ENCODE peak calls at places on chromosome 9, in four cellular contexts. E is H1, F is neuronal stem cell, P is mesenchymal stem cell. I is an unnamed sample.

GRCh38 chr9:105401651-105402050 is 46.2 kb upstream of the FSD1L start:
- DNase-seq in F (no peak), E (no peak), P (peak), I (no peak)

GRCh38 chr9:92393686-92394085 is 10.7 kb downstream of the OGN start:
- DNase-seq in P (no peak), E (no peak), F (no peak), I (no peak)

GRCh38 chr9:117091529-117091928 is 323.3 kb downstream of the ASTN2 start:
- DNase-seq in P (no peak), F (no peak), E (peak), I (no peak)

GRCh38 chr9:29394855-29395254 is 1821.6 kb upstream of the C9orf72 start:
- DNase-seq in F (no peak), P (no peak), E (no peak), I (no peak)

GRCh38 chr9:110008663-110009062 is 199.3 kb downstream of the C9orf152 start:
- DNase-seq in P (no peak), F (no peak), E (no peak), I (peak)

GRCh38 chr9:89757776-89758528 is 153.1 kb downstream of the GADD45G start:
- DNase-seq in F (no peak), P (no peak), E (no peak), I (no peak)

GRCh38 chr9:23123048-23123632 is 676.5 kb downstream of the DMRTA1 start:
- DNase-seq in E (peak), P (peak), F (peak), I (peak)

GRCh38 chr9:107243757-107244156 is 39.3 kb upstream of the RAD23B start:
- DNase-seq in F (no peak), E (no peak), P (peak), I (peak)

GRCh38 chr9:108671156-108671555 is 184.6 kb downstream of the ACTL7B start:
- DNase-seq in F (peak), P (peak), E (no peak), I (peak)

GRCh38 chr9:133782157-133783130 is 44.3 kb upstream of the SARDH start:
- DNase-seq in P (peak), F (peak), E (no peak), I (peak)

GRCh38 chr9:115593587-115594091 is 475.7 kb upstream of the TNC start:
- DNase-seq in P (peak), F (peak), E (no peak), I (peak)

GRCh38 chr9:109812818-109813281 is 32.9 kb downstream of the PALM2AKAP2 start:
- DNase-seq in F (no peak), P (peak), E (no peak), I (no peak)

GRCh38 chr9:4020038-4020746 is 279.7 kb downstream of the GLIS3 start:
- DNase-seq in F (no peak), P (peak), E (no peak), I (peak)

GRCh38 chr9:38038307-38039089 is 30.5 kb downstream of the SHB start:
- DNase-seq in P (peak), E (no peak), F (no peak), I (no peak)

GRCh38 chr9:131382850-131383729 is 10.8 kb upstream of the PRRC2B start:
- DNase-seq in E (no peak), P (peak), F (peak), I (peak)

GRCh38 chr9:87601175-87601574 is 103.5 kb downstream of the DAPK1 start:
- DNase-seq in E (peak), F (no peak), P (no peak), I (peak)

DNA sequence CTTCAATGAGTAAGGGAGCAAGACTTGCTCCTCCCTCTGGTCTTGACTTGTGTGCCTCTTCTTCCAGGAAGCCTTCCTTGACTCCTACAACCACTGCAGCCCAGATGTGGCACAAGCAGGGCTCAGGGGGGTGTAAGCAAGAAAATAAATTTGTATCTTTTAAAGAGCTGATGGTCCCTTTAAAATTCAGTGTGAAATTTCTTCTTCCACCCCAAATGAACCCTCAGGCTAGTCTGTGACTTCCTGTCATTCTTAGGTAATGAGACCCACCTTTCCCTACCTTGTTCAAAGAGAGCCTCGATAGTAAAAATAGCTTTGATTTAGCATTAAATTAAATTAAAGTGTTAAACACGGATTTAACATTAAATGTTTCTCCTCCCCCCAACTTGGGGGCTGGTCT is 64.4 kb downstream of the OLFM1 start:
- DNase-seq in P (no peak), E (no peak), F (no peak), I (no peak)
- H2BK12ac ChIP-seq in P (no peak), E (no peak), F (no peak), I (no peak)

GRCh38 chr9:124869466-124869985 is 7.6 kb downstream of the ARPC5L start:
- DNase-seq in P (peak), F (no peak), E (no peak), I (no peak)

GRCh38 chr9:124869986-124870560 is 8.1 kb downstream of the ARPC5L start:
- DNase-seq in F (no peak), E (no peak), P (peak), I (peak)

GRCh38 chr9:124871156-124871561 is 9.2 kb downstream of the ARPC5L start:
- DNase-seq in P (no peak), E (no peak), F (no peak), I (peak)

GRCh38 chr9:124868511-124869465 is 6.9 kb downstream of the ARPC5L start:
- DNase-seq in E (no peak), F (peak), P (peak), I (peak)

DNA sequence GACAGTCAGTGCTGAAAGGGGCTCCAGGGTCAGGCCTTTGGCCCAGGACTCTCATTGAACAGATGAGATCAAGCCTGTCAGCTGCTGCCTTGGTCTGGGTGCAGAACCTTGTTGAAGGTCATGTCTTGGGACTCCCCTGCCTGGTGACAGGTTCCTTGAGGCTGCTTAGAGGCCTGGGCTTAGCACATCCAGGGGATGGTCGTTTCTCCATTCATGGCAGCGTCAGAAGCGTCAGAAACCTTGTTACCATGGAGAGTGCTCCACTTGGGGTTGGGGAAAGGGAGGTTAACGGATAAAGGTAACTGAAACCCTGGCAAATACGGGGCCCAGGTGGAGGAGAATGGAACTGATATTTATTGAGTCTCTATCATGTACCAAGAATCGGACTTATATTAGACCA is 8.8 kb downstream of the ARPC5L start:
- DNase-seq in E (no peak), P (no peak), F (no peak), I (no peak)
- H3K4me3 ChIP-seq in E (peak), P (peak), F (peak), I (peak)

GRCh38 chr9:20302229-20302628 is 320.1 kb downstream of the MLLT3 start:
- DNase-seq in P (no peak), E (no peak), F (no peak), I (no peak)

GRCh38 chr9:20304001-20304400 is 318.3 kb downstream of the MLLT3 start:
- DNase-seq in P (no peak), E (no peak), F (no peak), I (no peak)

GRCh38 chr9:20307662-20308061 is 314.6 kb downstream of the MLLT3 start:
- DNase-seq in E (no peak), P (no peak), F (no peak), I (no peak)

GRCh38 chr9:20303066-20303465 is 319.2 kb downstream of the MLLT3 start:
- DNase-seq in P (no peak), F (no peak), E (no peak), I (no peak)

GRCh38 chr9:20305457-20305856 is 316.8 kb downstream of the MLLT3 start:
- DNase-seq in E (no peak), P (no peak), F (no peak), I (no peak)
- H4K91ac ChIP-seq in E (no peak), P (no peak), F (no peak), I (no peak)

DNA sequence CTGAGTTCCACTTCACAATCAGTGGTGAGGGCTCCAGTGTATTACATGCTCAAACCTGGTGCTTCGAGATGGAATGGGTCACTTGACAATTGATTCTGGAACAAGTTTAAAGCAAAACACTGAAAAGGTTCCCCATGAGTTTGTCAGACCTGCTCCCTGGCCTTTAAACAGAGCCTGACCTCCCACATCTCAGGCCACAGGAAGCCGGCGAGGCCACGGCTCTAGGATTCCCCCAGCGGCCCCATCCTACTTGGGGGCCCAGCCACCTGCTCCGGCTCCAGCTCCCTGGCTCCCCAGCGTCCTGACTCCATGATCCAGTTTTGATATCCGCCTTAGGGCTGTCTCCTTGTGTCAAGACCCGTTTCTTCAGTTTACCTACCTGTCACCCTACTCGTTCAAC is 62.0 kb downstream of the TTLL11 start:
- DNase-seq in F (no peak), E (no peak), P (no peak), I (no peak)
- H2BK12ac ChIP-seq in F (no peak), E (no peak), P (no peak), I (no peak)

DNA sequence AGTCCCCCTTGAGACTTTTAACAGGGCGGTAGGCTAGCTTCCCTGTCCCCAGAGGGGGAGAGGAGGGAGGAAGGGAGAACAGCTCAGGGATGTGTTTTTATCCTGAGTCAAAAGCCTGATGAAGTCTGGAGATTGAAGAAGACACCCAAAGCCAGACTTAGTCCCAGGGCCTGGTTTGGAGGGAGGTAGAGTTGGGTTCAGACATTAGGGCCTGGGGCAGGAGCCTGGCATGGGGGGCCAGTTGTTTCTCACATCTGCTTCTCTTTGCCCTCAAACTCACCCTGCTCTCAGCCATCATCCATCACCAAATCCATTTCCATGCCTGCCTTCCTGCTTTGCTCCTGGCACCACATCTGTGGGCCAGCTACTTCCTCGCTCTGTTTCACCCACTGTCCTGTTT is 2.9 kb downstream of the MYORG start:
- DNase-seq in P (no peak), F (no peak), E (no peak), I (no peak)
- H3K4me3 ChIP-seq in P (no peak), F (no peak), E (no peak), I (no peak)

DNA sequence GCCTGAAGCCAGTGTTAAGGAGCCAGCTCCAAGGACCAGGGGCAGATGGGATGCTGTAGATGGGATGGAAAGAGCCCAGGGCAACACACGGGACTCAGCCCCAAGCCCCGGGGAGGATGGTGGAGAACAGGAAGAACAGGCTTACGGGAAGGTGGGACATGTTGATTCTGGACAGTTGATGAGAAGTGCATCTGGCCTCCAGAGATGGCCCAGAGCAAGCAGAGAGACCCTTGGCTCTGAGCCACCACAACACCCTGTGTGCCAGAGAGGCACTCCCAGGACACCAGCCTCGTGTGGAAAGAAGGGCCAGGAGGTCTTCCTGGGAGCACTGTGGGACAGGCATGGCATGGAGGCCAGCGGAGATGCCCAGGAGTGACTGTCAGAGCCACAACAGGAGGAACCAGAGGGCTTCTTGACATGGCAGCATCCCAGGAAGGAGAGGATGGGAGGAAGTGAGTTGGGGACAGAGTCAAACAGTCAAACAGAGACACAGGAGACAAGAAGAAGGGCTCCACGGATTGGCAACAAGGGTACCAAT is 156.3 kb upstream of the MVB12B start:
- DNase-seq in E (no peak), F (no peak), P (no peak), I (no peak)
- H4K91ac ChIP-seq in E (no peak), F (no peak), P (no peak), I (no peak)

DNA sequence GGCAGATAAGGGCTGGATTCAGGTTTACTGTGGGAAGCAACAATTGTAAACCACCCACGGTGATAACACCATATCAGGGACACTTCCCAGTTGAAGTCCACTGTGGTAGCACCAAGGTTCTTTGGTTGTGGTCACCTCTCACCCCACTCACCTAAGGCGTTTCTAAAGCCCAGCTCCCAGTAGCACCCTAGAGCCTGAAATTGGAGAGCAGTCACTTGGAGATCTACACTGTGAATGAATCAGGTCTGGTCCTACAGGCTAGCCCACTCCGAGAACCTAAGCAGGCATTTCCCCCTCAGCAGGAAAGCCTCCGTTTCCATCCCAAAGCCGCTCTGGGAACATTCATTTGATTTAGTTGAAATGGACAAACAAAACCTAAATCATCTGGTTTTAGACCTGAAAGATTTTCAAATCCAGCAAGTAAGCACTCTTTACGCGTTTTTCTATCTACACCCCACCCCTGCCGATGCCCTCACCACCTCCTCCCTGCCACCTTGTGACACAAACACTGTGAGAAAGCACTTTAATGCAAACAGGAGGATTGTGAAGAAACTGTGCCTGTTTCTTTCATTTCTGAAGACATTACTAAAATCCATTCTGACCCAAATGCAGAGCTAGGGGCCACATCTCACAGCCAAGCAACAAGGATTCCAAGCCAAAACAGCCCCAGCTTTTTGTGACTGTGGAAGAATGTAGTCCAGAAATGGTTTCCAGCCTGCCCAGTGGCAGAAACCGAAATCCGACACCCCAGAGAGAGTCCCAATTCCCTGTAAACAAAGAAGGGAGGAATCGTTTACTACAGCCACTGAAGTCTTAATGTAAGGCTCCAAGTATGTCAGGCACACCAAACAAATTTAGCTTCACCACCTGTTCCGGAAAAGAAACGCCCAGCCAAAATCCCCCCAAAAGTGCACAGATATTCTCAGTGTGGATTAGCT is 191.0 kb downstream of the TTC39B start:
- DNase-seq in F (peak), E (no peak), P (no peak), I (no peak)
- H2BK12ac ChIP-seq in F (no peak), E (peak), P (no peak), I (peak)